ENCODE peak calls at places on chromosome 6, in seven cellular contexts. One of them, this sample, is unnamed.

GRCh38 chr6:38261626-38262025 is 378.1 kb downstream of the BTBD9 start:
- DNase-seq in nucleus accumbens: no peak
- DNase-seq in T-cell: no peak
- DNase-seq in EL: peak
- DNase-seq in cardiac fibroblast: peak
- DNase-seq in GM03348: peak
- DNase-seq in NCI-H2081: no peak
- DNase-seq in this sample: no peak

GRCh38 chr6:154653853-154654252 is 79.4 kb upstream of the SCAF8 start:
- DNase-seq in NCI-H2081: no peak
- DNase-seq in nucleus accumbens: no peak
- DNase-seq in cardiac fibroblast: peak
- DNase-seq in T-cell: no peak
- DNase-seq in EL: peak
- DNase-seq in GM03348: peak
- DNase-seq in this sample: peak

GRCh38 chr6:141165012-141165411 is 967.7 kb upstream of the GJE1 start:
- DNase-seq in GM03348: no peak
- DNase-seq in nucleus accumbens: no peak
- DNase-seq in NCI-H2081: no peak
- DNase-seq in T-cell: no peak
- DNase-seq in cardiac fibroblast: no peak
- DNase-seq in EL: no peak
- DNase-seq in this sample: no peak

GRCh38 chr6:116218172-116218633 is 35.7 kb downstream of the TSPYL4 start:
- DNase-seq in GM03348: peak
- DNase-seq in nucleus accumbens: no peak
- DNase-seq in NCI-H2081: no peak
- DNase-seq in cardiac fibroblast: peak
- DNase-seq in EL: peak
- DNase-seq in T-cell: no peak
- DNase-seq in this sample: peak

GRCh38 chr6:19024737-19025136 is 637.6 kb downstream of the RNF144B start:
- DNase-seq in cardiac fibroblast: peak
- DNase-seq in T-cell: no peak
- DNase-seq in EL: peak
- DNase-seq in NCI-H2081: peak
- DNase-seq in GM03348: peak
- DNase-seq in nucleus accumbens: no peak
- DNase-seq in this sample: peak

GRCh38 chr6:144266091-144266649 is 19.0 kb upstream of the UTRN start:
- DNase-seq in NCI-H2081: no peak
- DNase-seq in cardiac fibroblast: peak
- DNase-seq in GM03348: peak
- DNase-seq in nucleus accumbens: no peak
- DNase-seq in EL: peak
- DNase-seq in T-cell: no peak
- DNase-seq in this sample: peak

GRCh38 chr6:56570434-56571359 is 72.0 kb downstream of the DST start:
- DNase-seq in nucleus accumbens: no peak
- DNase-seq in EL: peak
- DNase-seq in NCI-H2081: peak
- DNase-seq in cardiac fibroblast: peak
- DNase-seq in GM03348: peak
- DNase-seq in T-cell: no peak
- DNase-seq in this sample: peak

GRCh38 chr6:80366721-80367120 is 260.2 kb downstream of the BCKDHB start:
- DNase-seq in cardiac fibroblast: peak
- DNase-seq in T-cell: no peak
- DNase-seq in EL: peak
- DNase-seq in nucleus accumbens: no peak
- DNase-seq in GM03348: no peak
- DNase-seq in NCI-H2081: peak
- DNase-seq in this sample: peak

GRCh38 chr6:99099243-99099642 is 151.5 kb upstream of the FBXL4 start:
- DNase-seq in nucleus accumbens: no peak
- DNase-seq in T-cell: no peak
- DNase-seq in GM03348: no peak
- DNase-seq in NCI-H2081: no peak
- DNase-seq in cardiac fibroblast: no peak
- DNase-seq in EL: no peak
- DNase-seq in this sample: no peak

GRCh38 chr6:76703786-76704185 is 631.3 kb upstream of the IMPG1 start:
- DNase-seq in T-cell: no peak
- DNase-seq in nucleus accumbens: no peak
- DNase-seq in NCI-H2081: no peak
- DNase-seq in cardiac fibroblast: no peak
- DNase-seq in GM03348: no peak
- DNase-seq in EL: no peak
- DNase-seq in this sample: no peak

GRCh38 chr6:635233-635632 is 21.7 kb downstream of the HUS1B start:
- DNase-seq in GM03348: no peak
- DNase-seq in T-cell: no peak
- DNase-seq in NCI-H2081: no peak
- DNase-seq in nucleus accumbens: no peak
- DNase-seq in cardiac fibroblast: no peak
- DNase-seq in EL: no peak
- DNase-seq in this sample: no peak

GRCh38 chr6:56242343-56242742 is 5.0 kb downstream of the COL21A1 start:
- DNase-seq in NCI-H2081: peak
- DNase-seq in nucleus accumbens: no peak
- DNase-seq in cardiac fibroblast: peak
- DNase-seq in T-cell: no peak
- DNase-seq in EL: no peak
- DNase-seq in GM03348: no peak
- DNase-seq in this sample: no peak

GRCh38 chr6:139415365-139415764 is 40.9 kb upstream of the CITED2 start:
- DNase-seq in EL: no peak
- DNase-seq in cardiac fibroblast: no peak
- DNase-seq in T-cell: no peak
- DNase-seq in nucleus accumbens: no peak
- DNase-seq in GM03348: no peak
- DNase-seq in NCI-H2081: no peak
- DNase-seq in this sample: no peak

GRCh38 chr6:168280899-168281245 is 38.7 kb downstream of the DACT2 start:
- DNase-seq in GM03348: no peak
- DNase-seq in EL: no peak
- DNase-seq in NCI-H2081: no peak
- DNase-seq in cardiac fibroblast: no peak
- DNase-seq in T-cell: no peak
- DNase-seq in nucleus accumbens: no peak
- DNase-seq in this sample: no peak

GRCh38 chr6:167472876-167473275 is 148.0 kb downstream of the TTLL2 start:
- DNase-seq in T-cell: no peak
- DNase-seq in GM03348: no peak
- DNase-seq in EL: no peak
- DNase-seq in nucleus accumbens: no peak
- DNase-seq in cardiac fibroblast: no peak
- DNase-seq in NCI-H2081: no peak
- DNase-seq in this sample: no peak

GRCh38 chr6:6783736-6784135 is 195.2 kb downstream of the LY86 start:
- DNase-seq in NCI-H2081: no peak
- DNase-seq in EL: peak
- DNase-seq in GM03348: no peak
- DNase-seq in cardiac fibroblast: peak
- DNase-seq in T-cell: no peak
- DNase-seq in nucleus accumbens: no peak
- DNase-seq in this sample: no peak

GRCh38 chr6:42142118-42142835 is at the start of gene C6orf132:
- DNase-seq in nucleus accumbens: no peak
- DNase-seq in NCI-H2081: no peak
- DNase-seq in GM03348: peak
- DNase-seq in EL: peak
- DNase-seq in cardiac fibroblast: no peak
- DNase-seq in T-cell: no peak
- DNase-seq in this sample: peak

GRCh38 chr6:125748534-125749111 is 809 bp upstream of the HEY2 start:
- DNase-seq in NCI-H2081: no peak
- DNase-seq in EL: peak
- DNase-seq in nucleus accumbens: no peak
- DNase-seq in cardiac fibroblast: peak
- DNase-seq in GM03348: peak
- DNase-seq in T-cell: no peak
- DNase-seq in this sample: no peak

GRCh38 chr6:42104807-42105713 is 37.4 kb downstream of the C6orf132 start:
- DNase-seq in EL: no peak
- DNase-seq in GM03348: no peak
- DNase-seq in cardiac fibroblast: no peak
- DNase-seq in T-cell: no peak
- DNase-seq in nucleus accumbens: no peak
- DNase-seq in NCI-H2081: no peak
- DNase-seq in this sample: no peak

GRCh38 chr6:21840428-21840827 is 246.9 kb downstream of the SOX4 start:
- DNase-seq in cardiac fibroblast: peak
- DNase-seq in nucleus accumbens: no peak
- DNase-seq in T-cell: no peak
- DNase-seq in EL: peak
- DNase-seq in GM03348: no peak
- DNase-seq in NCI-H2081: no peak
- DNase-seq in this sample: no peak

GRCh38 chr6:34393191-34393967 is 910 bp upstream of the NUDT3 start:
- DNase-seq in NCI-H2081: peak
- DNase-seq in GM03348: no peak
- DNase-seq in EL: no peak
- DNase-seq in nucleus accumbens: no peak
- DNase-seq in cardiac fibroblast: no peak
- DNase-seq in T-cell: peak
- DNase-seq in this sample: no peak

GRCh38 chr6:364609-365540 is 26.7 kb upstream of the IRF4 start:
- DNase-seq in NCI-H2081: no peak
- DNase-seq in nucleus accumbens: no peak
- DNase-seq in cardiac fibroblast: no peak
- DNase-seq in T-cell: no peak
- DNase-seq in EL: no peak
- DNase-seq in GM03348: no peak
- DNase-seq in this sample: no peak

GRCh38 chr6:27237089-27237723 is 10.3 kb upstream of the PRSS16 start:
- DNase-seq in cardiac fibroblast: peak
- DNase-seq in EL: peak
- DNase-seq in GM03348: peak
- DNase-seq in T-cell: no peak
- DNase-seq in nucleus accumbens: no peak
- DNase-seq in NCI-H2081: no peak
- DNase-seq in this sample: peak

GRCh38 chr6:167113935-167114910 is 8.7 kb upstream of the CCR6 start:
- DNase-seq in GM03348: no peak
- DNase-seq in NCI-H2081: no peak
- DNase-seq in EL: no peak
- DNase-seq in cardiac fibroblast: no peak
- DNase-seq in T-cell: peak
- DNase-seq in nucleus accumbens: no peak
- DNase-seq in this sample: no peak

GRCh38 chr6:91428953-91429560 is 842.2 kb upstream of the MAP3K7 start:
- DNase-seq in T-cell: no peak
- DNase-seq in nucleus accumbens: no peak
- DNase-seq in cardiac fibroblast: no peak
- DNase-seq in NCI-H2081: no peak
- DNase-seq in EL: no peak
- DNase-seq in GM03348: no peak
- DNase-seq in this sample: no peak

GRCh38 chr6:118283759-118284158 is 264.3 kb upstream of the PLN start:
- DNase-seq in EL: peak
- DNase-seq in NCI-H2081: peak
- DNase-seq in T-cell: peak
- DNase-seq in nucleus accumbens: no peak
- DNase-seq in cardiac fibroblast: peak
- DNase-seq in GM03348: peak
- DNase-seq in this sample: peak

This sample was measured in amniotic epithelial cell.